ENCODE peak calls at places on chromosome 2, in ten cellular contexts. One of them, this sample, is unnamed.

GRCh38 chr2:20501974-20502373 is 55.1 kb downstream of the RHOB start:
- DNase-seq in HTR-8/SVneo: peak
- DNase-seq in Karpas-422: no peak
- DNase-seq in AG08395: peak
- DNase-seq in activated CD8-positive, alpha-beta memory T cell treated with anti-CD3 and anti-CD28 coated beads for 48 hours: no peak
- DNase-seq in activated naive CD8-positive, alpha-beta T cell treated with anti-CD3 and anti-CD28 coated beads, Interleukin-2, amount 50 U/mL, for 24 hours: no peak
- DNase-seq in psoas muscle: peak
- DNase-seq in T-helper 2 cell: no peak
- DNase-seq in stimulated activated CD4-positive, alpha-beta T cell treated with anti-CD3 and anti-CD28 coated beads, TNF-alpha, amount 100 ng/mL, for 4 hours: no peak
- DNase-seq in heart left ventricle: no peak
- DNase-seq in this sample: peak

GRCh38 chr2:29254-29653 is 17.1 kb downstream of the FAM110C start:
- DNase-seq in AG08395: no peak
- DNase-seq in Karpas-422: no peak
- DNase-seq in psoas muscle: no peak
- DNase-seq in stimulated activated CD4-positive, alpha-beta T cell treated with anti-CD3 and anti-CD28 coated beads, TNF-alpha, amount 100 ng/mL, for 4 hours: no peak
- DNase-seq in HTR-8/SVneo: no peak
- DNase-seq in activated CD8-positive, alpha-beta memory T cell treated with anti-CD3 and anti-CD28 coated beads for 48 hours: no peak
- DNase-seq in T-helper 2 cell: no peak
- DNase-seq in activated naive CD8-positive, alpha-beta T cell treated with anti-CD3 and anti-CD28 coated beads, Interleukin-2, amount 50 U/mL, for 24 hours: no peak
- DNase-seq in heart left ventricle: no peak
- DNase-seq in this sample: no peak

GRCh38 chr2:240918258-240919091 is 12.3 kb downstream of the CROCC2 start:
- DNase-seq in HTR-8/SVneo: no peak
- DNase-seq in Karpas-422: no peak
- DNase-seq in T-helper 2 cell: no peak
- DNase-seq in activated naive CD8-positive, alpha-beta T cell treated with anti-CD3 and anti-CD28 coated beads, Interleukin-2, amount 50 U/mL, for 24 hours: no peak
- DNase-seq in heart left ventricle: peak
- DNase-seq in psoas muscle: peak
- DNase-seq in AG08395: no peak
- DNase-seq in stimulated activated CD4-positive, alpha-beta T cell treated with anti-CD3 and anti-CD28 coated beads, TNF-alpha, amount 100 ng/mL, for 4 hours: no peak
- DNase-seq in activated CD8-positive, alpha-beta memory T cell treated with anti-CD3 and anti-CD28 coated beads for 48 hours: no peak
- DNase-seq in this sample: no peak

GRCh38 chr2:134943540-134943939 is 24.9 kb downstream of the CCNT2 start:
- DNase-seq in HTR-8/SVneo: no peak
- DNase-seq in psoas muscle: no peak
- DNase-seq in stimulated activated CD4-positive, alpha-beta T cell treated with anti-CD3 and anti-CD28 coated beads, TNF-alpha, amount 100 ng/mL, for 4 hours: no peak
- DNase-seq in T-helper 2 cell: no peak
- DNase-seq in activated CD8-positive, alpha-beta memory T cell treated with anti-CD3 and anti-CD28 coated beads for 48 hours: no peak
- DNase-seq in AG08395: no peak
- DNase-seq in heart left ventricle: no peak
- DNase-seq in activated naive CD8-positive, alpha-beta T cell treated with anti-CD3 and anti-CD28 coated beads, Interleukin-2, amount 50 U/mL, for 24 hours: no peak
- DNase-seq in Karpas-422: peak
- DNase-seq in this sample: no peak

GRCh38 chr2:231597627-231598026 is 5.0 kb downstream of the TEX44 start:
- DNase-seq in HTR-8/SVneo: no peak
- DNase-seq in activated naive CD8-positive, alpha-beta T cell treated with anti-CD3 and anti-CD28 coated beads, Interleukin-2, amount 50 U/mL, for 24 hours: no peak
- DNase-seq in Karpas-422: no peak
- DNase-seq in AG08395: no peak
- DNase-seq in stimulated activated CD4-positive, alpha-beta T cell treated with anti-CD3 and anti-CD28 coated beads, TNF-alpha, amount 100 ng/mL, for 4 hours: no peak
- DNase-seq in activated CD8-positive, alpha-beta memory T cell treated with anti-CD3 and anti-CD28 coated beads for 48 hours: no peak
- DNase-seq in T-helper 2 cell: no peak
- DNase-seq in psoas muscle: peak
- DNase-seq in heart left ventricle: peak
- DNase-seq in this sample: no peak

GRCh38 chr2:67259581-67260347 is 137.4 kb upstream of the ETAA1 start:
- DNase-seq in activated naive CD8-positive, alpha-beta T cell treated with anti-CD3 and anti-CD28 coated beads, Interleukin-2, amount 50 U/mL, for 24 hours: no peak
- DNase-seq in AG08395: peak
- DNase-seq in HTR-8/SVneo: peak
- DNase-seq in stimulated activated CD4-positive, alpha-beta T cell treated with anti-CD3 and anti-CD28 coated beads, TNF-alpha, amount 100 ng/mL, for 4 hours: no peak
- DNase-seq in heart left ventricle: peak
- DNase-seq in Karpas-422: no peak
- DNase-seq in activated CD8-positive, alpha-beta memory T cell treated with anti-CD3 and anti-CD28 coated beads for 48 hours: no peak
- DNase-seq in psoas muscle: no peak
- DNase-seq in T-helper 2 cell: no peak
- DNase-seq in this sample: no peak

GRCh38 chr2:101558740-101559508 is 84.0 kb upstream of the RFX8 start:
- DNase-seq in HTR-8/SVneo: no peak
- DNase-seq in activated naive CD8-positive, alpha-beta T cell treated with anti-CD3 and anti-CD28 coated beads, Interleukin-2, amount 50 U/mL, for 24 hours: no peak
- DNase-seq in psoas muscle: no peak
- DNase-seq in Karpas-422: no peak
- DNase-seq in heart left ventricle: no peak
- DNase-seq in T-helper 2 cell: no peak
- DNase-seq in activated CD8-positive, alpha-beta memory T cell treated with anti-CD3 and anti-CD28 coated beads for 48 hours: no peak
- DNase-seq in stimulated activated CD4-positive, alpha-beta T cell treated with anti-CD3 and anti-CD28 coated beads, TNF-alpha, amount 100 ng/mL, for 4 hours: no peak
- DNase-seq in AG08395: peak
- DNase-seq in this sample: peak

GRCh38 chr2:176105078-176105726 is 1.9 kb upstream of the HOXD11 start:
- DNase-seq in psoas muscle: no peak
- DNase-seq in T-helper 2 cell: no peak
- DNase-seq in activated naive CD8-positive, alpha-beta T cell treated with anti-CD3 and anti-CD28 coated beads, Interleukin-2, amount 50 U/mL, for 24 hours: no peak
- DNase-seq in heart left ventricle: no peak
- DNase-seq in HTR-8/SVneo: no peak
- DNase-seq in Karpas-422: no peak
- DNase-seq in stimulated activated CD4-positive, alpha-beta T cell treated with anti-CD3 and anti-CD28 coated beads, TNF-alpha, amount 100 ng/mL, for 4 hours: no peak
- DNase-seq in AG08395: no peak
- DNase-seq in activated CD8-positive, alpha-beta memory T cell treated with anti-CD3 and anti-CD28 coated beads for 48 hours: no peak
- DNase-seq in this sample: no peak

GRCh38 chr2:3461781-3462492 is 57.4 kb downstream of the ADI1 start:
- DNase-seq in heart left ventricle: peak
- DNase-seq in activated naive CD8-positive, alpha-beta T cell treated with anti-CD3 and anti-CD28 coated beads, Interleukin-2, amount 50 U/mL, for 24 hours: peak
- DNase-seq in HTR-8/SVneo: peak
- DNase-seq in stimulated activated CD4-positive, alpha-beta T cell treated with anti-CD3 and anti-CD28 coated beads, TNF-alpha, amount 100 ng/mL, for 4 hours: no peak
- DNase-seq in Karpas-422: peak
- DNase-seq in AG08395: peak
- DNase-seq in T-helper 2 cell: peak
- DNase-seq in activated CD8-positive, alpha-beta memory T cell treated with anti-CD3 and anti-CD28 coated beads for 48 hours: no peak
- DNase-seq in psoas muscle: peak
- DNase-seq in this sample: peak

GRCh38 chr2:228318218-228318617 is 136.7 kb upstream of the SPHKAP start:
- DNase-seq in AG08395: peak
- DNase-seq in psoas muscle: no peak
- DNase-seq in activated naive CD8-positive, alpha-beta T cell treated with anti-CD3 and anti-CD28 coated beads, Interleukin-2, amount 50 U/mL, for 24 hours: no peak
- DNase-seq in HTR-8/SVneo: peak
- DNase-seq in T-helper 2 cell: no peak
- DNase-seq in stimulated activated CD4-positive, alpha-beta T cell treated with anti-CD3 and anti-CD28 coated beads, TNF-alpha, amount 100 ng/mL, for 4 hours: no peak
- DNase-seq in Karpas-422: peak
- DNase-seq in heart left ventricle: no peak
- DNase-seq in activated CD8-positive, alpha-beta memory T cell treated with anti-CD3 and anti-CD28 coated beads for 48 hours: no peak
- DNase-seq in this sample: peak

GRCh38 chr2:33342171-33342570 is 134.3 kb upstream of the RASGRP3 start:
- DNase-seq in AG08395: no peak
- DNase-seq in stimulated activated CD4-positive, alpha-beta T cell treated with anti-CD3 and anti-CD28 coated beads, TNF-alpha, amount 100 ng/mL, for 4 hours: no peak
- DNase-seq in Karpas-422: no peak
- DNase-seq in heart left ventricle: no peak
- DNase-seq in T-helper 2 cell: no peak
- DNase-seq in HTR-8/SVneo: no peak
- DNase-seq in psoas muscle: no peak
- DNase-seq in activated naive CD8-positive, alpha-beta T cell treated with anti-CD3 and anti-CD28 coated beads, Interleukin-2, amount 50 U/mL, for 24 hours: no peak
- DNase-seq in activated CD8-positive, alpha-beta memory T cell treated with anti-CD3 and anti-CD28 coated beads for 48 hours: no peak
- DNase-seq in this sample: no peak

GRCh38 chr2:28358668-28359201 is 33.9 kb upstream of the FOSL2 start:
- DNase-seq in Karpas-422: no peak
- DNase-seq in activated naive CD8-positive, alpha-beta T cell treated with anti-CD3 and anti-CD28 coated beads, Interleukin-2, amount 50 U/mL, for 24 hours: no peak
- DNase-seq in T-helper 2 cell: peak
- DNase-seq in psoas muscle: peak
- DNase-seq in activated CD8-positive, alpha-beta memory T cell treated with anti-CD3 and anti-CD28 coated beads for 48 hours: no peak
- DNase-seq in HTR-8/SVneo: no peak
- DNase-seq in AG08395: no peak
- DNase-seq in stimulated activated CD4-positive, alpha-beta T cell treated with anti-CD3 and anti-CD28 coated beads, TNF-alpha, amount 100 ng/mL, for 4 hours: no peak
- DNase-seq in heart left ventricle: no peak
- DNase-seq in this sample: no peak

GRCh38 chr2:13390676-13391075 is 673.9 kb downstream of the TRIB2 start:
- DNase-seq in activated CD8-positive, alpha-beta memory T cell treated with anti-CD3 and anti-CD28 coated beads for 48 hours: no peak
- DNase-seq in activated naive CD8-positive, alpha-beta T cell treated with anti-CD3 and anti-CD28 coated beads, Interleukin-2, amount 50 U/mL, for 24 hours: no peak
- DNase-seq in Karpas-422: no peak
- DNase-seq in stimulated activated CD4-positive, alpha-beta T cell treated with anti-CD3 and anti-CD28 coated beads, TNF-alpha, amount 100 ng/mL, for 4 hours: no peak
- DNase-seq in AG08395: no peak
- DNase-seq in T-helper 2 cell: no peak
- DNase-seq in HTR-8/SVneo: no peak
- DNase-seq in psoas muscle: no peak
- DNase-seq in heart left ventricle: no peak
- DNase-seq in this sample: no peak

GRCh38 chr2:55048514-55048924 is 1.7 kb downstream of the RTN4 start:
- DNase-seq in Karpas-422: peak
- DNase-seq in stimulated activated CD4-positive, alpha-beta T cell treated with anti-CD3 and anti-CD28 coated beads, TNF-alpha, amount 100 ng/mL, for 4 hours: no peak
- DNase-seq in activated CD8-positive, alpha-beta memory T cell treated with anti-CD3 and anti-CD28 coated beads for 48 hours: no peak
- DNase-seq in T-helper 2 cell: no peak
- DNase-seq in AG08395: no peak
- DNase-seq in heart left ventricle: no peak
- DNase-seq in psoas muscle: no peak
- DNase-seq in HTR-8/SVneo: peak
- DNase-seq in activated naive CD8-positive, alpha-beta T cell treated with anti-CD3 and anti-CD28 coated beads, Interleukin-2, amount 50 U/mL, for 24 hours: peak
- DNase-seq in this sample: peak

GRCh38 chr2:127427376-127428056 is 9.3 kb downstream of the PROC start:
- DNase-seq in HTR-8/SVneo: no peak
- DNase-seq in heart left ventricle: no peak
- DNase-seq in stimulated activated CD4-positive, alpha-beta T cell treated with anti-CD3 and anti-CD28 coated beads, TNF-alpha, amount 100 ng/mL, for 4 hours: no peak
- DNase-seq in T-helper 2 cell: no peak
- DNase-seq in psoas muscle: no peak
- DNase-seq in activated CD8-positive, alpha-beta memory T cell treated with anti-CD3 and anti-CD28 coated beads for 48 hours: no peak
- DNase-seq in AG08395: no peak
- DNase-seq in activated naive CD8-positive, alpha-beta T cell treated with anti-CD3 and anti-CD28 coated beads, Interleukin-2, amount 50 U/mL, for 24 hours: no peak
- DNase-seq in Karpas-422: no peak
- DNase-seq in this sample: no peak

GRCh38 chr2:31711737-31712136 is 131.0 kb upstream of the SRD5A2 start:
- DNase-seq in AG08395: no peak
- DNase-seq in HTR-8/SVneo: no peak
- DNase-seq in stimulated activated CD4-positive, alpha-beta T cell treated with anti-CD3 and anti-CD28 coated beads, TNF-alpha, amount 100 ng/mL, for 4 hours: no peak
- DNase-seq in activated CD8-positive, alpha-beta memory T cell treated with anti-CD3 and anti-CD28 coated beads for 48 hours: no peak
- DNase-seq in heart left ventricle: no peak
- DNase-seq in psoas muscle: no peak
- DNase-seq in T-helper 2 cell: no peak
- DNase-seq in activated naive CD8-positive, alpha-beta T cell treated with anti-CD3 and anti-CD28 coated beads, Interleukin-2, amount 50 U/mL, for 24 hours: no peak
- DNase-seq in Karpas-422: no peak
- DNase-seq in this sample: no peak

GRCh38 chr2:36357506-36358316 is 2.1 kb downstream of the CRIM1 start:
- DNase-seq in heart left ventricle: peak
- DNase-seq in Karpas-422: no peak
- DNase-seq in T-helper 2 cell: peak
- DNase-seq in activated naive CD8-positive, alpha-beta T cell treated with anti-CD3 and anti-CD28 coated beads, Interleukin-2, amount 50 U/mL, for 24 hours: peak
- DNase-seq in activated CD8-positive, alpha-beta memory T cell treated with anti-CD3 and anti-CD28 coated beads for 48 hours: no peak
- DNase-seq in stimulated activated CD4-positive, alpha-beta T cell treated with anti-CD3 and anti-CD28 coated beads, TNF-alpha, amount 100 ng/mL, for 4 hours: peak
- DNase-seq in psoas muscle: peak
- DNase-seq in HTR-8/SVneo: no peak
- DNase-seq in AG08395: peak
- DNase-seq in this sample: no peak

GRCh38 chr2:8230466-8230865 is 451.4 kb upstream of the ID2 start:
- DNase-seq in Karpas-422: no peak
- DNase-seq in stimulated activated CD4-positive, alpha-beta T cell treated with anti-CD3 and anti-CD28 coated beads, TNF-alpha, amount 100 ng/mL, for 4 hours: no peak
- DNase-seq in psoas muscle: no peak
- DNase-seq in T-helper 2 cell: no peak
- DNase-seq in HTR-8/SVneo: no peak
- DNase-seq in activated CD8-positive, alpha-beta memory T cell treated with anti-CD3 and anti-CD28 coated beads for 48 hours: no peak
- DNase-seq in AG08395: no peak
- DNase-seq in activated naive CD8-positive, alpha-beta T cell treated with anti-CD3 and anti-CD28 coated beads, Interleukin-2, amount 50 U/mL, for 24 hours: no peak
- DNase-seq in heart left ventricle: no peak
- DNase-seq in this sample: no peak

GRCh38 chr2:143399679-143400078 is 270.5 kb downstream of the ARHGAP15 start:
- DNase-seq in activated CD8-positive, alpha-beta memory T cell treated with anti-CD3 and anti-CD28 coated beads for 48 hours: no peak
- DNase-seq in heart left ventricle: no peak
- DNase-seq in activated naive CD8-positive, alpha-beta T cell treated with anti-CD3 and anti-CD28 coated beads, Interleukin-2, amount 50 U/mL, for 24 hours: no peak
- DNase-seq in HTR-8/SVneo: no peak
- DNase-seq in psoas muscle: no peak
- DNase-seq in stimulated activated CD4-positive, alpha-beta T cell treated with anti-CD3 and anti-CD28 coated beads, TNF-alpha, amount 100 ng/mL, for 4 hours: no peak
- DNase-seq in T-helper 2 cell: no peak
- DNase-seq in Karpas-422: no peak
- DNase-seq in AG08395: no peak
- DNase-seq in this sample: no peak

GRCh38 chr2:24253303-24253919 is 78.6 kb downstream of the FAM228A start:
- DNase-seq in T-helper 2 cell: no peak
- DNase-seq in heart left ventricle: no peak
- DNase-seq in stimulated activated CD4-positive, alpha-beta T cell treated with anti-CD3 and anti-CD28 coated beads, TNF-alpha, amount 100 ng/mL, for 4 hours: no peak
- DNase-seq in activated naive CD8-positive, alpha-beta T cell treated with anti-CD3 and anti-CD28 coated beads, Interleukin-2, amount 50 U/mL, for 24 hours: no peak
- DNase-seq in Karpas-422: no peak
- DNase-seq in activated CD8-positive, alpha-beta memory T cell treated with anti-CD3 and anti-CD28 coated beads for 48 hours: no peak
- DNase-seq in psoas muscle: no peak
- DNase-seq in AG08395: peak
- DNase-seq in HTR-8/SVneo: no peak
- DNase-seq in this sample: no peak

GRCh38 chr2:27798948-27799645 is 27.6 kb downstream of the MRPL33 start:
- DNase-seq in stimulated activated CD4-positive, alpha-beta T cell treated with anti-CD3 and anti-CD28 coated beads, TNF-alpha, amount 100 ng/mL, for 4 hours: no peak
- DNase-seq in heart left ventricle: no peak
- DNase-seq in psoas muscle: no peak
- DNase-seq in Karpas-422: no peak
- DNase-seq in HTR-8/SVneo: peak
- DNase-seq in AG08395: peak
- DNase-seq in activated naive CD8-positive, alpha-beta T cell treated with anti-CD3 and anti-CD28 coated beads, Interleukin-2, amount 50 U/mL, for 24 hours: no peak
- DNase-seq in T-helper 2 cell: no peak
- DNase-seq in activated CD8-positive, alpha-beta memory T cell treated with anti-CD3 and anti-CD28 coated beads for 48 hours: no peak
- DNase-seq in this sample: peak

GRCh38 chr2:9297156-9297555 is 90.5 kb downstream of the ASAP2 start:
- DNase-seq in T-helper 2 cell: no peak
- DNase-seq in AG08395: no peak
- DNase-seq in psoas muscle: no peak
- DNase-seq in Karpas-422: no peak
- DNase-seq in activated naive CD8-positive, alpha-beta T cell treated with anti-CD3 and anti-CD28 coated beads, Interleukin-2, amount 50 U/mL, for 24 hours: no peak
- DNase-seq in activated CD8-positive, alpha-beta memory T cell treated with anti-CD3 and anti-CD28 coated beads for 48 hours: no peak
- DNase-seq in heart left ventricle: no peak
- DNase-seq in HTR-8/SVneo: no peak
- DNase-seq in stimulated activated CD4-positive, alpha-beta T cell treated with anti-CD3 and anti-CD28 coated beads, TNF-alpha, amount 100 ng/mL, for 4 hours: no peak
- DNase-seq in this sample: peak

GRCh38 chr2:119332953-119333352 is 33.7 kb downstream of the C2orf76 start:
- DNase-seq in heart left ventricle: no peak
- DNase-seq in AG08395: no peak
- DNase-seq in Karpas-422: no peak
- DNase-seq in psoas muscle: no peak
- DNase-seq in activated CD8-positive, alpha-beta memory T cell treated with anti-CD3 and anti-CD28 coated beads for 48 hours: no peak
- DNase-seq in HTR-8/SVneo: no peak
- DNase-seq in stimulated activated CD4-positive, alpha-beta T cell treated with anti-CD3 and anti-CD28 coated beads, TNF-alpha, amount 100 ng/mL, for 4 hours: no peak
- DNase-seq in T-helper 2 cell: no peak
- DNase-seq in activated naive CD8-positive, alpha-beta T cell treated with anti-CD3 and anti-CD28 coated beads, Interleukin-2, amount 50 U/mL, for 24 hours: no peak
- DNase-seq in this sample: no peak

GRCh38 chr2:127563458-127564428 is 28.3 kb downstream of the MYO7B start:
- DNase-seq in psoas muscle: no peak
- DNase-seq in T-helper 2 cell: no peak
- DNase-seq in heart left ventricle: no peak
- DNase-seq in Karpas-422: no peak
- DNase-seq in HTR-8/SVneo: no peak
- DNase-seq in activated CD8-positive, alpha-beta memory T cell treated with anti-CD3 and anti-CD28 coated beads for 48 hours: no peak
- DNase-seq in stimulated activated CD4-positive, alpha-beta T cell treated with anti-CD3 and anti-CD28 coated beads, TNF-alpha, amount 100 ng/mL, for 4 hours: no peak
- DNase-seq in AG08395: no peak
- DNase-seq in activated naive CD8-positive, alpha-beta T cell treated with anti-CD3 and anti-CD28 coated beads, Interleukin-2, amount 50 U/mL, for 24 hours: no peak
- DNase-seq in this sample: no peak

GRCh38 chr2:152336854-152337510 is 2.0 kb downstream of the FMNL2 start:
- DNase-seq in HTR-8/SVneo: peak
- DNase-seq in activated CD8-positive, alpha-beta memory T cell treated with anti-CD3 and anti-CD28 coated beads for 48 hours: no peak
- DNase-seq in AG08395: peak
- DNase-seq in stimulated activated CD4-positive, alpha-beta T cell treated with anti-CD3 and anti-CD28 coated beads, TNF-alpha, amount 100 ng/mL, for 4 hours: no peak
- DNase-seq in psoas muscle: peak
- DNase-seq in heart left ventricle: no peak
- DNase-seq in T-helper 2 cell: no peak
- DNase-seq in activated naive CD8-positive, alpha-beta T cell treated with anti-CD3 and anti-CD28 coated beads, Interleukin-2, amount 50 U/mL, for 24 hours: no peak
- DNase-seq in Karpas-422: no peak
- DNase-seq in this sample: no peak

GRCh38 chr2:70607121-70607551 is 53.5 kb upstream of the TGFA start:
- DNase-seq in T-helper 2 cell: no peak
- DNase-seq in psoas muscle: no peak
- DNase-seq in stimulated activated CD4-positive, alpha-beta T cell treated with anti-CD3 and anti-CD28 coated beads, TNF-alpha, amount 100 ng/mL, for 4 hours: no peak
- DNase-seq in heart left ventricle: no peak
- DNase-seq in AG08395: peak
- DNase-seq in HTR-8/SVneo: no peak
- DNase-seq in activated CD8-positive, alpha-beta memory T cell treated with anti-CD3 and anti-CD28 coated beads for 48 hours: no peak
- DNase-seq in Karpas-422: no peak
- DNase-seq in activated naive CD8-positive, alpha-beta T cell treated with anti-CD3 and anti-CD28 coated beads, Interleukin-2, amount 50 U/mL, for 24 hours: no peak
- DNase-seq in this sample: no peak

GRCh38 chr2:74383254-74383653 is 3.1 kb upstream of the DCTN1 start:
- DNase-seq in stimulated activated CD4-positive, alpha-beta T cell treated with anti-CD3 and anti-CD28 coated beads, TNF-alpha, amount 100 ng/mL, for 4 hours: no peak
- DNase-seq in psoas muscle: no peak
- DNase-seq in activated naive CD8-positive, alpha-beta T cell treated with anti-CD3 and anti-CD28 coated beads, Interleukin-2, amount 50 U/mL, for 24 hours: no peak
- DNase-seq in AG08395: peak
- DNase-seq in activated CD8-positive, alpha-beta memory T cell treated with anti-CD3 and anti-CD28 coated beads for 48 hours: no peak
- DNase-seq in Karpas-422: no peak
- DNase-seq in heart left ventricle: no peak
- DNase-seq in T-helper 2 cell: no peak
- DNase-seq in HTR-8/SVneo: no peak
- DNase-seq in this sample: peak

GRCh38 chr2:100000915-100001707 is 141.3 kb downstream of the AFF3 start:
- DNase-seq in Karpas-422: no peak
- DNase-seq in T-helper 2 cell: no peak
- DNase-seq in psoas muscle: no peak
- DNase-seq in stimulated activated CD4-positive, alpha-beta T cell treated with anti-CD3 and anti-CD28 coated beads, TNF-alpha, amount 100 ng/mL, for 4 hours: no peak
- DNase-seq in AG08395: no peak
- DNase-seq in heart left ventricle: no peak
- DNase-seq in activated naive CD8-positive, alpha-beta T cell treated with anti-CD3 and anti-CD28 coated beads, Interleukin-2, amount 50 U/mL, for 24 hours: no peak
- DNase-seq in HTR-8/SVneo: no peak
- DNase-seq in activated CD8-positive, alpha-beta memory T cell treated with anti-CD3 and anti-CD28 coated beads for 48 hours: no peak
- DNase-seq in this sample: no peak

This sample was measured in hepatic stellate cell.